ENCODE peak calls at places on chromosomes 1 and 21, in eight cellular contexts. O, B, V, N, T, S, L and M are unnamed samples.

GRCh38 chr1:41768538-41768937 is 150.2 kb downstream of the HIVEP3 start:
- DNase-seq in L (no peak), O (no peak), V (no peak), T (no peak), N (no peak), S (no peak), B (no peak), M (no peak)

GRCh38 chr1:171590022-171590421 is 32.0 kb upstream of the MYOCOS start:
- DNase-seq in O (no peak), N (no peak), S (no peak), L (no peak), T (peak), V (no peak), B (no peak), M (no peak)

GRCh38 chr1:7278827-7279752 is 492.0 kb upstream of the VAMP3 start:
- DNase-seq in V (no peak), S (no peak), T (no peak), O (no peak), L (no peak), B (peak), N (no peak), M (no peak)

GRCh38 chr1:147099192-147099591 is 73.1 kb downstream of the PRKAB2 start:
- DNase-seq in V (no peak), S (no peak), O (no peak), B (no peak), N (no peak), T (no peak), L (no peak), M (no peak)

GRCh38 chr1:113505357-113505756 is 115.0 kb downstream of the MAGI3 start:
- DNase-seq in L (no peak), T (no peak), N (no peak), V (no peak), S (no peak), O (no peak), B (no peak), M (no peak)

GRCh38 chr1:244862354-244862698 is 2.0 kb downstream of the HNRNPU start:
- DNase-seq in S (no peak), B (no peak), N (no peak), L (no peak), V (no peak), O (no peak), T (no peak), M (no peak)

GRCh38 chr1:4379451-4380175 is 274.8 kb upstream of the AJAP1 start:
- DNase-seq in V (no peak), B (no peak), O (no peak), T (no peak), L (peak), N (no peak), S (peak), M (no peak)

GRCh38 chr1:222095606-222096475 is 354.0 kb upstream of the DUSP10 start:
- DNase-seq in N (peak), L (peak), T (no peak), V (no peak), S (peak), B (no peak), O (no peak), M (no peak)

GRCh38 chr1:147723691-147724323 is 36.6 kb downstream of the GJA5 start:
- DNase-seq in O (no peak), V (peak), T (no peak), L (no peak), N (no peak), B (peak), S (peak), M (no peak)

GRCh38 chr21:35026617-35027557 is 22.2 kb downstream of the RUNX1 start:
- DNase-seq in O (peak), S (peak), T (no peak), L (peak), B (peak), V (peak), N (peak), M (no peak)

GRCh38 chr1:23664837-23665795 is 26.5 kb upstream of the RPL11 start:
- DNase-seq in S (peak), B (no peak), T (no peak), N (no peak), L (peak), V (no peak), O (no peak), M (no peak)

GRCh38 chr1:111596499-111596898 is 23.1 kb upstream of the RAP1A start:
- DNase-seq in T (no peak), S (peak), L (peak), V (no peak), O (no peak), N (no peak), B (no peak), M (no peak)

GRCh38 chr1:197471248-197472035 is 203.4 kb downstream of the CRB1 start:
- DNase-seq in N (no peak), T (no peak), B (no peak), O (no peak), S (no peak), L (no peak), V (no peak), M (no peak)

GRCh38 chr1:85554630-85555327 is 25.8 kb upstream of the CCN1 start:
- DNase-seq in V (no peak), N (no peak), B (no peak), T (no peak), L (no peak), S (no peak), O (no peak), M (no peak)

GRCh38 chr1:204320413-204320812 is 39.3 kb downstream of the PLEKHA6 start:
- DNase-seq in L (no peak), S (peak), B (no peak), O (no peak), T (peak), N (no peak), V (no peak), M (no peak)

GRCh38 chr1:232990729-232991128 is 40.3 kb downstream of the NTPCR start:
- DNase-seq in V (no peak), N (no peak), B (no peak), L (no peak), O (no peak), T (no peak), S (no peak), M (no peak)

GRCh38 chr21:33902349-33902748 is 13.3 kb downstream of the ATP5PO start:
- DNase-seq in O (peak), S (no peak), L (no peak), V (no peak), B (no peak), T (no peak), N (no peak), M (no peak)

GRCh38 chr1:84347547-84348239 is 46.2 kb downstream of the SAMD13 start:
- DNase-seq in S (no peak), V (no peak), N (no peak), B (no peak), O (no peak), L (no peak), T (no peak), M (no peak)

GRCh38 chr1:9542425-9542824 is 3.2 kb downstream of the SLC25A33 start:
- DNase-seq in N (no peak), V (no peak), B (no peak), T (no peak), S (no peak), O (no peak), L (no peak), M (no peak)

GRCh38 chr1:224447251-224447650 is 12.7 kb upstream of the WDR26 start:
- DNase-seq in T (no peak), B (no peak), O (peak), S (no peak), L (no peak), V (peak), N (no peak), M (peak)

GRCh38 chr1:88698140-88698539 is 14.1 kb downstream of the PKN2 start:
- DNase-seq in L (no peak), O (no peak), B (no peak), N (no peak), S (no peak), T (no peak), V (no peak), M (no peak)

GRCh38 chr1:26666855-26667254 is 29.0 kb upstream of the ARID1A start:
- DNase-seq in V (no peak), N (no peak), T (no peak), S (peak), B (no peak), O (no peak), L (no peak), M (no peak)

GRCh38 chr1:113792471-113792870 is 19.8 kb downstream of the RSBN1 start:
- DNase-seq in B (no peak), T (no peak), S (no peak), N (no peak), V (no peak), O (no peak), L (no peak), M (no peak)

GRCh38 chr1:19949016-19949415 is 25.6 kb upstream of the PLA2G2E start:
- DNase-seq in N (no peak), B (no peak), O (no peak), T (peak), S (no peak), L (no peak), V (no peak), M (peak)

GRCh38 chr1:228181635-228182034 is 16.0 kb downstream of the IBA57 start:
- DNase-seq in B (no peak), T (no peak), L (no peak), O (peak), S (no peak), N (no peak), V (no peak), M (no peak)

GRCh38 chr1:36755313-36756230 is 272.9 kb upstream of the CSF3R start:
- DNase-seq in S (no peak), N (no peak), T (no peak), L (no peak), B (no peak), O (no peak), V (no peak), M (no peak)

GRCh38 chr1:203153051-203153988 is 22.3 kb downstream of the MYBPH start:
- DNase-seq in O (no peak), T (no peak), N (no peak), B (no peak), L (no peak), V (no peak), S (no peak), M (no peak)

GRCh38 chr1:204130178-204130577 is 21.7 kb downstream of the ETNK2 start:
- DNase-seq in S (no peak), V (no peak), L (no peak), O (no peak), B (no peak), N (no peak), T (no peak), M (no peak)

GRCh38 chr1:234969011-234969441 is 159.6 kb downstream of the TOMM20 start:
- DNase-seq in O (no peak), S (no peak), B (no peak), T (no peak), N (no peak), V (no peak), L (no peak), M (no peak)

GRCh38 chr1:155645648-155646047 is 35.6 kb downstream of the MSTO1 start:
- DNase-seq in L (no peak), S (no peak), O (peak), V (no peak), T (no peak), N (no peak), B (no peak), M (no peak)

GRCh38 chr1:182704677-182705076 is 20.3 kb upstream of the RGS8 start:
- DNase-seq in B (no peak), T (no peak), L (no peak), N (no peak), V (no peak), S (no peak), O (no peak), M (no peak)

GRCh38 chr1:48233666-48234065 is 11.2 kb downstream of the SLC5A9 start:
- DNase-seq in O (no peak), S (no peak), V (no peak), N (no peak), B (no peak), T (no peak), L (no peak), M (no peak)

GRCh38 chr1:165539306-165539705 is 4.5 kb upstream of the LRRC52 start:
- DNase-seq in L (no peak), T (no peak), N (no peak), O (peak), V (no peak), B (no peak), S (no peak), M (no peak)

GRCh38 chr1:231480008-231480407 is 48.5 kb upstream of the TSNAX start:
- DNase-seq in S (no peak), L (no peak), O (no peak), T (no peak), V (no peak), N (no peak), B (no peak), M (no peak)

GRCh38 chr1:16975838-16976237 is 4.6 kb downstream of the MFAP2 start:
- DNase-seq in O (no peak), L (no peak), B (no peak), T (no peak), N (no peak), S (no peak), V (no peak), M (no peak)

GRCh38 chr1:48248356-48248755 is 25.8 kb downstream of the SLC5A9 start:
- DNase-seq in S (no peak), T (no peak), V (no peak), N (no peak), B (no peak), L (no peak), O (no peak), M (no peak)